ENCODE peak calls at places on chromosomes 13 and 19, in ten cellular contexts. O, T, C, P, K, E, H, X, D and Y are unnamed samples.

GRCh38 chr19:33241530-33242101 is 16.0 kb upstream of the SLC7A10 start:
- DNase-seq in O (no peak), T (no peak), C (no peak), P (no peak), K (no peak), E (no peak), H (no peak), X (no peak), D (no peak), Y (no peak)

GRCh38 chr19:54156953-54157352 is 2.6 kb downstream of the LENG1 start:
- DNase-seq in O (no peak), T (no peak), C (no peak), P (no peak), K (no peak), E (no peak), H (no peak), X (no peak), D (no peak), Y (no peak)

GRCh38 chr19:3389876-3390361 is 23.5 kb downstream of the NFIC start:
- DNase-seq in O (no peak), T (no peak), C (no peak), P (no peak), K (no peak), E (peak; percentile 67), H (peak; percentile 39), X (no peak), D (no peak), Y (peak; percentile 52)

GRCh38 chr19:51542699-51543098 is 11.2 kb upstream of the SIGLEC6 start:
- DNase-seq in O (no peak), T (no peak), C (no peak), P (no peak), K (no peak), E (no peak), H (no peak), X (no peak), D (no peak), Y (no peak)

GRCh38 chr19:44303305-44303704 is 1.5 kb downstream of the ZNF235 start:
- DNase-seq in O (no peak), T (no peak), C (no peak), P (peak; percentile 3), K (no peak), E (no peak), H (no peak), X (no peak), D (no peak), Y (no peak)

GRCh38 chr13:97359181-97360057 is 74.5 kb upstream of the RAP2A start:
- DNase-seq in O (peak; percentile 14), T (peak; percentile 78), C (peak; percentile 11), P (peak; percentile 76), K (no peak), E (peak; percentile 76), H (peak; percentile 92), X (peak; percentile 25), D (peak; percentile 63), Y (peak; percentile 55)

GRCh38 chr13:76016799-76017198 is 380.7 kb downstream of the LMO7 start:
- DNase-seq in O (no peak), T (peak; percentile 40), C (no peak), P (peak; percentile 32), K (no peak), E (no peak), H (peak; percentile 23), X (no peak), D (peak; percentile 20), Y (no peak)

GRCh38 chr13:77356155-77356554 is 29.3 kb upstream of the MYCBP2 start:
- DNase-seq in O (no peak), T (no peak), C (no peak), P (no peak), K (no peak), E (no peak), H (no peak), X (no peak), D (no peak), Y (no peak)

GRCh38 chr19:8333771-8334457 is 9.1 kb downstream of the KANK3 start:
- DNase-seq in O (no peak), T (no peak), C (no peak), P (no peak), K (no peak), E (no peak), H (no peak), X (peak; percentile 55), D (no peak), Y (peak; percentile 28)

GRCh38 chr19:55179570-55180484 is at the start of gene SYT5:
- DNase-seq in O (peak; percentile 57), T (no peak), C (peak; percentile 24), P (peak; percentile 34), K (no peak), E (no peak), H (no peak), X (no peak), D (no peak), Y (no peak)

GRCh38 chr13:30156826-30157615 is 150.3 kb downstream of the KATNAL1 start:
- DNase-seq in O (no peak), T (no peak), C (no peak), P (no peak), K (no peak), E (no peak), H (no peak), X (no peak), D (no peak), Y (no peak)

GRCh38 chr13:69264362-69265334 is 843.0 kb upstream of the ATXN8OS start:
- DNase-seq in O (no peak), T (peak; percentile 11), C (no peak), P (no peak), K (no peak), E (no peak), H (no peak), X (peak; percentile 29), D (no peak), Y (no peak)

GRCh38 chr13:42474954-42475353 is 99.0 kb upstream of the TNFSF11 start:
- DNase-seq in O (no peak), T (no peak), C (no peak), P (no peak), K (no peak), E (no peak), H (peak; percentile 61), X (no peak), D (peak; percentile 41), Y (no peak)

GRCh38 chr19:41701401-41702075 is 6.9 kb upstream of the CEACAM5 start:
- DNase-seq in O (no peak), T (no peak), C (no peak), P (peak; percentile 30), K (peak; percentile 26), E (no peak), H (no peak), X (no peak), D (no peak), Y (no peak)

GRCh38 chr13:61316647-61317046 is 99.0 kb downstream of the PCDH20 start:
- DNase-seq in O (no peak), T (no peak), C (no peak), P (no peak), K (no peak), E (no peak), H (no peak), X (no peak), D (no peak), Y (no peak)

GRCh38 chr19:16288544-16288943 is 36.1 kb upstream of the KLF2 start:
- DNase-seq in O (no peak), T (no peak), C (no peak), P (peak; percentile 39), K (no peak), E (no peak), H (peak; percentile 17), X (no peak), D (no peak), Y (no peak)

GRCh38 chr19:44019498-44019897 is 5.7 kb upstream of the ZNF222 start:
- DNase-seq in O (no peak), T (no peak), C (no peak), P (no peak), K (no peak), E (no peak), H (no peak), X (no peak), D (no peak), Y (no peak)

GRCh38 chr19:4014541-4015491 is 7.3 kb downstream of the PIAS4 start:
- DNase-seq in O (peak; percentile 28), T (no peak), C (no peak), P (no peak), K (no peak), E (no peak), H (no peak), X (no peak), D (no peak), Y (no peak)

GRCh38 chr13:76035711-76036110 is 399.6 kb downstream of the LMO7 start:
- DNase-seq in O (no peak), T (no peak), C (no peak), P (peak; percentile 8), K (no peak), E (no peak), H (peak; percentile 74), X (no peak), D (no peak), Y (no peak)

GRCh38 chr19:8635422-8635821 is 5.0 kb downstream of the NFILZ start:
- DNase-seq in O (no peak), T (no peak), C (no peak), P (peak; percentile 67), K (no peak), E (no peak), H (peak; percentile 16), X (no peak), D (no peak), Y (no peak)

GRCh38 chr13:99335603-99336002 is 28.4 kb upstream of the GPR183 start:
- DNase-seq in O (no peak), T (no peak), C (no peak), P (no peak), K (no peak), E (no peak), H (no peak), X (no peak), D (no peak), Y (no peak)

GRCh38 chr13:24271611-24272451 is 37.5 kb upstream of the C1QTNF9 start:
- DNase-seq in O (peak; percentile 64), T (peak; percentile 12), C (peak; percentile 64), P (peak; percentile 45), K (peak; percentile 76), E (no peak), H (peak; percentile 76), X (no peak), D (peak; percentile 88), Y (no peak)

GRCh38 chr13:61612192-61612591 is 196.5 kb upstream of the PCDH20 start:
- DNase-seq in O (no peak), T (no peak), C (no peak), P (no peak), K (no peak), E (no peak), H (no peak), X (no peak), D (no peak), Y (no peak)

GRCh38 chr19:8352134-8352827 is 9.2 kb upstream of the KANK3 start:
- DNase-seq in O (no peak), T (no peak), C (no peak), P (no peak), K (no peak), E (no peak), H (peak; percentile 34), X (no peak), D (no peak), Y (peak; percentile 19)

GRCh38 chr19:20197747-20198146 is 30.7 kb downstream of the ZNF486 start:
- DNase-seq in O (no peak), T (no peak), C (no peak), P (no peak), K (no peak), E (no peak), H (no peak), X (no peak), D (no peak), Y (no peak)

GRCh38 chr13:44259045-44260042 is 114.3 kb upstream of the SERP2 start:
- DNase-seq in O (peak; percentile 47), T (peak; percentile 23), C (no peak), P (peak; percentile 44), K (no peak), E (no peak), H (peak; percentile 66), X (no peak), D (no peak), Y (no peak)

GRCh38 chr19:47109541-47110375 is 3.8 kb downstream of the ZC3H4 start:
- DNase-seq in O (peak; percentile 25), T (no peak), C (no peak), P (peak; percentile 55), K (no peak), E (no peak), H (peak; percentile 49), X (no peak), D (no peak), Y (peak; percentile 57)